ENCODE peak calls at places on chromosomes 3 and 15, in six cellular contexts. One of them, this sample, is unnamed.

GRCh38 chr15:65772909-65773308 is 19.2 kb downstream of the DENND4A start:
- DNase-seq in uterus: no peak
- DNase-seq in HCT116: no peak
- DNase-seq in breast epithelium: no peak
- DNase-seq in IMR-90: no peak
- DNase-seq in A549: no peak
- DNase-seq in this sample: no peak

GRCh38 chr3:10459954-10460754 is 45.2 kb downstream of the ATP2B2 start:
- DNase-seq in uterus: peak
- DNase-seq in breast epithelium: peak
- DNase-seq in HCT116: peak
- DNase-seq in IMR-90: peak
- DNase-seq in A549: peak
- DNase-seq in this sample: peak

GRCh38 chr3:9653565-9654248 is 4.4 kb downstream of the MTMR14 start:
- DNase-seq in A549: no peak
- DNase-seq in IMR-90: no peak
- DNase-seq in uterus: no peak
- DNase-seq in breast epithelium: no peak
- DNase-seq in HCT116: no peak
- DNase-seq in this sample: no peak

GRCh38 chr3:133742351-133743091 is 3.7 kb upstream of the TF start:
- DNase-seq in IMR-90: peak
- DNase-seq in breast epithelium: no peak
- DNase-seq in uterus: no peak
- DNase-seq in HCT116: peak
- DNase-seq in A549: peak
- DNase-seq in this sample: no peak

GRCh38 chr3:152352559-152352958 is 83.8 kb downstream of the MBNL1 start:
- DNase-seq in A549: no peak
- DNase-seq in uterus: no peak
- DNase-seq in HCT116: no peak
- DNase-seq in IMR-90: no peak
- DNase-seq in breast epithelium: no peak
- DNase-seq in this sample: no peak

GRCh38 chr3:67357610-67358458 is 296.6 kb downstream of the SUCLG2 start:
- DNase-seq in HCT116: peak
- DNase-seq in uterus: no peak
- DNase-seq in breast epithelium: no peak
- DNase-seq in A549: peak
- DNase-seq in IMR-90: peak
- DNase-seq in this sample: peak

GRCh38 chr3:79018671-79019136 is 749.1 kb downstream of the ROBO1 start:
- DNase-seq in A549: peak
- DNase-seq in HCT116: no peak
- DNase-seq in breast epithelium: no peak
- DNase-seq in uterus: peak
- DNase-seq in IMR-90: peak
- DNase-seq in this sample: peak

GRCh38 chr15:41926184-41927056 is 32.6 kb upstream of the SPTBN5 start:
- DNase-seq in HCT116: no peak
- DNase-seq in A549: no peak
- DNase-seq in IMR-90: no peak
- DNase-seq in uterus: no peak
- DNase-seq in breast epithelium: no peak
- DNase-seq in this sample: no peak

GRCh38 chr3:177333535-177334495 is 136.5 kb upstream of the TBL1XR1 start:
- DNase-seq in uterus: no peak
- DNase-seq in breast epithelium: no peak
- DNase-seq in HCT116: no peak
- DNase-seq in A549: no peak
- DNase-seq in IMR-90: no peak
- DNase-seq in this sample: no peak

GRCh38 chr15:60781211-60781713 is 302.3 kb upstream of the ICE2 start:
- DNase-seq in uterus: no peak
- DNase-seq in breast epithelium: no peak
- DNase-seq in A549: no peak
- DNase-seq in HCT116: no peak
- DNase-seq in IMR-90: no peak
- DNase-seq in this sample: no peak

GRCh38 chr15:61680260-61681037 is 379.8 kb downstream of the VPS13C start:
- DNase-seq in A549: no peak
- DNase-seq in breast epithelium: no peak
- DNase-seq in HCT116: no peak
- DNase-seq in IMR-90: no peak
- DNase-seq in uterus: no peak
- DNase-seq in this sample: no peak

GRCh38 chr3:10228248-10228950 is 19.9 kb upstream of the TATDN2 start:
- DNase-seq in HCT116: no peak
- DNase-seq in IMR-90: no peak
- DNase-seq in uterus: no peak
- DNase-seq in breast epithelium: no peak
- DNase-seq in A549: no peak
- DNase-seq in this sample: no peak

GRCh38 chr3:114112696-114113095 is 56.2 kb downstream of the QTRT2 start:
- DNase-seq in breast epithelium: no peak
- DNase-seq in IMR-90: no peak
- DNase-seq in A549: no peak
- DNase-seq in HCT116: no peak
- DNase-seq in uterus: no peak
- DNase-seq in this sample: no peak

GRCh38 chr15:99618941-99619411 is 53.2 kb downstream of the MEF2A start:
- DNase-seq in uterus: no peak
- DNase-seq in breast epithelium: no peak
- DNase-seq in A549: no peak
- DNase-seq in HCT116: no peak
- DNase-seq in IMR-90: peak
- DNase-seq in this sample: no peak

GRCh38 chr15:51759557-51760070 is 8.2 kb downstream of the TMOD2 start:
- DNase-seq in A549: no peak
- DNase-seq in breast epithelium: no peak
- DNase-seq in uterus: peak
- DNase-seq in HCT116: no peak
- DNase-seq in IMR-90: peak
- DNase-seq in this sample: no peak

GRCh38 chr3:3778641-3779270 is 20.5 kb upstream of the LRRN1 start:
- DNase-seq in HCT116: no peak
- DNase-seq in uterus: no peak
- DNase-seq in A549: no peak
- DNase-seq in IMR-90: no peak
- DNase-seq in breast epithelium: no peak
- DNase-seq in this sample: no peak

GRCh38 chr3:193851416-193851815 is 258.4 kb downstream of the OPA1 start:
- DNase-seq in HCT116: no peak
- DNase-seq in A549: no peak
- DNase-seq in IMR-90: no peak
- DNase-seq in breast epithelium: no peak
- DNase-seq in uterus: no peak
- DNase-seq in this sample: no peak

GRCh38 chr3:5013021-5013906 is 34.0 kb downstream of the BHLHE40 start:
- DNase-seq in HCT116: peak
- DNase-seq in breast epithelium: no peak
- DNase-seq in IMR-90: peak
- DNase-seq in uterus: no peak
- DNase-seq in A549: peak
- DNase-seq in this sample: peak

GRCh38 chr3:182486459-182486858 is 306.8 kb upstream of the ATP11B start:
- DNase-seq in breast epithelium: no peak
- DNase-seq in A549: no peak
- DNase-seq in IMR-90: no peak
- DNase-seq in uterus: no peak
- DNase-seq in HCT116: no peak
- DNase-seq in this sample: no peak

GRCh38 chr3:36901588-36901987 is 43.3 kb downstream of the TRANK1 start:
- DNase-seq in A549: no peak
- DNase-seq in IMR-90: no peak
- DNase-seq in uterus: no peak
- DNase-seq in breast epithelium: no peak
- DNase-seq in HCT116: no peak
- DNase-seq in this sample: no peak

GRCh38 chr3:79729096-79729495 is 38.7 kb downstream of the ROBO1 start:
- DNase-seq in uterus: no peak
- DNase-seq in IMR-90: no peak
- DNase-seq in A549: no peak
- DNase-seq in HCT116: no peak
- DNase-seq in breast epithelium: no peak
- DNase-seq in this sample: peak

GRCh38 chr3:18223591-18224338 is 201.4 kb downstream of the SATB1 start:
- DNase-seq in HCT116: no peak
- DNase-seq in breast epithelium: no peak
- DNase-seq in A549: no peak
- DNase-seq in uterus: no peak
- DNase-seq in IMR-90: no peak
- DNase-seq in this sample: no peak

GRCh38 chr3:119323401-119324107 is 29.4 kb downstream of the ARHGAP31 start:
- DNase-seq in IMR-90: no peak
- DNase-seq in HCT116: no peak
- DNase-seq in uterus: no peak
- DNase-seq in breast epithelium: peak
- DNase-seq in A549: no peak
- DNase-seq in this sample: no peak

GRCh38 chr15:66588971-66589370 is 23.2 kb upstream of the LCTL start:
- DNase-seq in uterus: no peak
- DNase-seq in IMR-90: no peak
- DNase-seq in breast epithelium: no peak
- DNase-seq in HCT116: peak
- DNase-seq in A549: no peak
- DNase-seq in this sample: no peak

GRCh38 chr3:12897537-12898289 is 56.3 kb upstream of the RPL32 start:
- DNase-seq in HCT116: no peak
- DNase-seq in IMR-90: no peak
- DNase-seq in breast epithelium: no peak
- DNase-seq in uterus: no peak
- DNase-seq in A549: no peak
- DNase-seq in this sample: no peak

GRCh38 chr3:30511524-30512278 is 94.7 kb upstream of the TGFBR2 start:
- DNase-seq in uterus: peak
- DNase-seq in A549: peak
- DNase-seq in breast epithelium: peak
- DNase-seq in IMR-90: peak
- DNase-seq in HCT116: no peak
- DNase-seq in this sample: peak

GRCh38 chr3:171351676-171352075 is 108.5 kb downstream of the TNIK start:
- DNase-seq in IMR-90: peak
- DNase-seq in HCT116: peak
- DNase-seq in breast epithelium: no peak
- DNase-seq in uterus: no peak
- DNase-seq in A549: no peak
- DNase-seq in this sample: peak

GRCh38 chr15:74442063-74442462 is 8.3 kb upstream of the SEMA7A start:
- DNase-seq in IMR-90: no peak
- DNase-seq in HCT116: no peak
- DNase-seq in uterus: no peak
- DNase-seq in breast epithelium: no peak
- DNase-seq in A549: no peak
- DNase-seq in this sample: no peak
- TF ChIP-seq POLR2A in IMR-90: no peak
- TF ChIP-seq POLR2A in HCT116: no peak
- TF ChIP-seq POLR2A in uterus: no peak
- TF ChIP-seq POLR2A in breast epithelium: no peak
- TF ChIP-seq POLR2A in A549: no peak
- TF ChIP-seq POLR2A in this sample: no peak

GRCh38 chr3:63863150-63864007 is at the start of the genes ATXN7 and THOC7:
- DNase-seq in HCT116: no peak
- DNase-seq in breast epithelium: peak
- DNase-seq in A549: peak
- DNase-seq in IMR-90: peak
- DNase-seq in uterus: peak
- DNase-seq in this sample: peak
- TF ChIP-seq POLR2A in HCT116: no peak
- TF ChIP-seq POLR2A in breast epithelium: no peak
- TF ChIP-seq POLR2A in A549: peak
- TF ChIP-seq POLR2A in IMR-90: no peak
- TF ChIP-seq POLR2A in uterus: no peak
- TF ChIP-seq POLR2A in this sample: peak

GRCh38 chr3:121660356-121661171 is at the start of gene HCLS1:
- DNase-seq in A549: no peak
- DNase-seq in IMR-90: no peak
- DNase-seq in breast epithelium: no peak
- DNase-seq in uterus: peak
- DNase-seq in HCT116: no peak
- DNase-seq in this sample: no peak
- TF ChIP-seq POLR2A in A549: no peak
- TF ChIP-seq POLR2A in IMR-90: no peak
- TF ChIP-seq POLR2A in breast epithelium: no peak
- TF ChIP-seq POLR2A in uterus: no peak
- TF ChIP-seq POLR2A in HCT116: no peak
- TF ChIP-seq POLR2A in this sample: no peak

GRCh38 chr3:52297242-52298146 is 9.9 kb downstream of the GLYCTK start:
- DNase-seq in A549: no peak
- DNase-seq in breast epithelium: no peak
- DNase-seq in IMR-90: no peak
- DNase-seq in HCT116: no peak
- DNase-seq in uterus: no peak
- DNase-seq in this sample: no peak
- TF ChIP-seq POLR2A in A549: no peak
- TF ChIP-seq POLR2A in breast epithelium: no peak
- TF ChIP-seq POLR2A in IMR-90: no peak
- TF ChIP-seq POLR2A in HCT116: no peak
- TF ChIP-seq POLR2A in uterus: no peak
- TF ChIP-seq POLR2A in this sample: no peak

DNA sequence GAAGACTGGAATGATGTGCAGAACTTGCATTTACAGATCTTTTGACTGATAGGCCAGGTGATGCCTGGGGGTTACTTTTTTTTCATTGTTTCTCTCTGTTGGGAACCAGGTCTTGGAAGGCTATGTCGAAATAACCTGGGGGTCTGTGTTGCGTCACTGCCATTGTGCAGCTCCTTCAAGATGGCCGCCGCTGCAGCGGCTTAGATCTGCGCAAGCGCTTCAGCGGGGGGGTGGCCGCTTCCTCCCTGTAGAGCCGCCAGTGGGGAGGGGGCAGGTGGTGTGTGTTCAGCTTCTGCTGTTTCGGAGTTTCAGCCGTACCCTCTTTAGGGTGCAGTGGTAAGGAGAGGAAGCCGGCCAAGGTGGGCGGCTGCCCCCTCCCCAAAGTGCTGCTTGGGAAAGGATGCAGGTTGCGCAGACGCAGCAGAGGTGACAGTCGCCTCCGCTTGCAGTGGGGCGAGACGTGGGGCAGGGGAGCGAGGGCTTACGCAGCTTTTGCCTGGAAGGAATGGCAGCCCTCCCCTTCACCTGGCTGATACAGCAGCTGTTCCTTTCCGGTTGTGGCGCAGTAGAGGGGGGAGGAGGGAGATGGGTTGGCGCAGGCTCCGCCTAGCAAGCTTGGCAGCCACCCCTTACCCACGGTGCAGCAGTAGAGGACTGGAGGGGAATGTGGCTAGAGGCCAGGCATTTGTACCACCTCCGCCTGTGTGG is 1.5 kb downstream of the SNRPN start:
- DNase-seq in HCT116: no peak
- DNase-seq in IMR-90: peak
- DNase-seq in uterus: peak
- DNase-seq in breast epithelium: peak
- DNase-seq in A549: peak
- DNase-seq in this sample: peak
- TF ChIP-seq POLR2A in HCT116: no peak
- TF ChIP-seq POLR2A in IMR-90: no peak
- TF ChIP-seq POLR2A in uterus: peak
- TF ChIP-seq POLR2A in breast epithelium: no peak
- TF ChIP-seq POLR2A in A549: peak
- TF ChIP-seq POLR2A in this sample: no peak

This sample was measured in H54.